ENCODE peak calls at places on chromosomes 4 and X, in nine cellular contexts. U is activated naive CD4-positive, alpha-beta T cell treated with Interleukin-2 at 50 U/mL for 16 hours; S is H4; L is psoas muscle; R is fibroblast of the aortic adventitia; G is AG20443; J is activated CD4-positive, alpha-beta memory T cell treated with anti-CD3 and anti-CD28 coated beads, Interleukin-2, amount 10 ng/mL, durations not matched to agents 7 days and 5 days; Z is nephron progenitor cell; P is ELF-1. O is an unnamed sample.

GRCh38 chr4:69878250-69878649 is 18.3 kb upstream of the SULT1E1 start:
- DNase-seq in U (no peak), S (no peak), L (no peak), R (no peak), G (no peak), J (no peak), Z (no peak), P (no peak), O (no peak)

GRCh38 chrX:40864972-40865371 is 129.6 kb upstream of the MED14 start:
- DNase-seq in U (no peak), S (no peak), L (no peak), R (peak), G (peak), J (no peak), Z (no peak), P (no peak), O (peak)

GRCh38 chrX:82081027-82081426 is 879.1 kb downstream of the SH3BGRL start:
- DNase-seq in U (no peak), S (no peak), L (no peak), R (no peak), G (no peak), J (no peak), Z (no peak), P (no peak), O (no peak)

GRCh38 chrX:114842181-114842580 is 175.2 kb downstream of the IL13RA2 start:
- DNase-seq in U (no peak), S (no peak), L (no peak), R (no peak), G (peak), J (no peak), Z (no peak), P (no peak), O (no peak)

GRCh38 chrX:15493118-15494082 is at the start of gene PIR:
- DNase-seq in U (peak), S (peak), L (peak), R (peak), G (peak), J (peak), Z (peak), P (peak), O (no peak)

GRCh38 chr4:121156822-121157769 is 7.0 kb downstream of the TNIP3 start:
- DNase-seq in U (peak), S (no peak), L (peak), R (peak), G (peak), J (no peak), Z (peak), P (peak), O (no peak)

GRCh38 chr4:22515145-22515887 is 550 bp downstream of the ADGRA3 start:
- DNase-seq in U (no peak), S (peak), L (peak), R (peak), G (peak), J (no peak), Z (peak), P (peak), O (no peak)

GRCh38 chrX:121308276-121308805 is 260.9 kb downstream of the GLUD2 start:
- DNase-seq in U (peak), S (peak), L (no peak), R (peak), G (peak), J (peak), Z (peak), P (peak), O (peak)

GRCh38 chr4:4762909-4763814 is 96.3 kb upstream of the MSX1 start:
- DNase-seq in U (peak), S (peak), L (no peak), R (peak), G (peak), J (peak), Z (no peak), P (peak), O (peak)

GRCh38 chr4:7156273-7157139 is 35.8 kb upstream of the SORCS2 start:
- DNase-seq in U (no peak), S (no peak), L (peak), R (peak), G (peak), J (no peak), Z (peak), P (peak), O (no peak)